ENCODE peak calls at places on chromosomes 13 and 19, in five cellular contexts. D is progenitor cell of endocrine pancreas, I is ovary, U is breast epithelium, A is HepG2. Q is an unnamed sample.

GRCh38 chr13:110971486-110971885 is 56.6 kb upstream of the ANKRD10 start:
- DNase-seq in D (no peak), A (no peak), U (no peak), I (no peak), Q (no peak)

GRCh38 chr13:74886496-74886895 is 595.5 kb downstream of the TBC1D4 start:
- DNase-seq in D (no peak), A (no peak), I (no peak), U (no peak), Q (no peak)

GRCh38 chr19:8316351-8317125 is 4.6 kb downstream of the NDUFA7 start:
- DNase-seq in I (no peak), A (no peak), U (no peak), D (no peak), Q (no peak)

GRCh38 chr13:73578251-73578875 is 519.6 kb downstream of the KLF5 start:
- DNase-seq in A (no peak), U (no peak), D (no peak), I (no peak), Q (no peak)

GRCh38 chr13:20633802-20634201 is 66.8 kb downstream of the IFT88 start:
- DNase-seq in I (no peak), U (no peak), D (no peak), A (no peak), Q (no peak)

GRCh38 chr13:77460195-77460594 is 75.3 kb upstream of the SCEL start:
- DNase-seq in I (no peak), U (no peak), A (no peak), D (no peak), Q (no peak)

GRCh38 chr19:32637480-32637879 is 37.5 kb downstream of the ANKRD27 start:
- DNase-seq in U (no peak), D (no peak), A (no peak), I (no peak), Q (no peak)

GRCh38 chr19:4653793-4654436 is 14.6 kb downstream of the TNFAIP8L1 start:
- DNase-seq in U (no peak), D (no peak), A (no peak), I (no peak), Q (no peak)

GRCh38 chr13:19067767-19068166 is 113.9 kb downstream of the TUBA3C start:
- DNase-seq in U (no peak), I (no peak), D (no peak), A (no peak), Q (no peak)

GRCh38 chr19:50657672-50658437 is 8.6 kb downstream of the C19orf81 start:
- DNase-seq in I (peak), A (peak), D (peak), U (peak), Q (peak)

GRCh38 chr19:1238373-1239303 is 833 bp upstream of the CBARP start:
- DNase-seq in D (no peak), A (no peak), I (no peak), U (no peak), Q (no peak)

GRCh38 chr13:52459668-52460067 is 4.4 kb downstream of the CKAP2 start:
- DNase-seq in A (no peak), U (no peak), D (no peak), I (no peak), Q (no peak)

GRCh38 chr13:52851153-52851962 is 2.9 kb upstream of the PCDH8 start:
- DNase-seq in D (peak), U (no peak), A (peak), I (peak), Q (peak)

GRCh38 chr19:3075605-3076431 is 13.5 kb upstream of the TLE5 start:
- DNase-seq in D (peak), A (no peak), U (no peak), I (peak), Q (peak)

GRCh38 chr13:95226476-95226875 is 74.8 kb downstream of the ABCC4 start:
- DNase-seq in D (no peak), A (no peak), I (no peak), U (no peak), Q (no peak)

GRCh38 chr13:99322297-99323103 is 15.3 kb upstream of the GPR183 start:
- DNase-seq in A (no peak), I (no peak), D (no peak), U (no peak), Q (no peak)

GRCh38 chr13:24353736-24354135 is 44.4 kb downstream of the C1QTNF9 start:
- DNase-seq in A (no peak), D (no peak), I (no peak), U (no peak), Q (no peak)

GRCh38 chr19:52533901-52534300 is 6.4 kb downstream of the ZNF808 start:
- DNase-seq in U (peak), I (no peak), D (no peak), A (no peak), Q (no peak)

GRCh38 chr13:63206431-63206830 is 1790.8 kb upstream of the PCDH20 start:
- DNase-seq in U (no peak), D (no peak), A (no peak), I (no peak), Q (no peak)

GRCh38 chr19:16024266-16025107 is 51.8 kb upstream of the TPM4 start:
- DNase-seq in U (no peak), I (no peak), A (no peak), D (no peak), Q (no peak)

GRCh38 chr19:5393088-5393487 is 52.5 kb upstream of the PTPRS start:
- DNase-seq in I (no peak), U (no peak), D (no peak), A (no peak), Q (no peak)

GRCh38 chr13:42804244-42804868 is 23.0 kb downstream of the FAM216B start:
- DNase-seq in A (no peak), U (no peak), I (no peak), D (no peak), Q (no peak)

GRCh38 chr13:72403396-72404010 is 323.9 kb downstream of the MZT1 start:
- DNase-seq in A (no peak), U (no peak), I (no peak), D (no peak), Q (no peak)

GRCh38 chr19:16714702-16715294 is 4.8 kb upstream of the NWD1 start:
- DNase-seq in I (peak), A (peak), D (peak), U (peak), Q (peak)

GRCh38 chr13:77048592-77048991 is 21.6 kb upstream of the FBXL3 start:
- DNase-seq in I (no peak), D (no peak), U (no peak), A (no peak), Q (no peak)

GRCh38 chr19:4502282-4503223 is 15.7 kb downstream of the PLIN4 start:
- DNase-seq in D (no peak), I (peak), A (no peak), U (no peak), Q (no peak)

GRCh38 chr13:24678151-24678550 is 2.1 kb upstream of the ATP12A start:
- DNase-seq in A (no peak), I (no peak), U (no peak), D (no peak), Q (no peak)

GRCh38 chr13:99984463-99985242 is 3.1 kb downstream of the ZIC2 start:
- DNase-seq in I (no peak), A (no peak), D (peak), U (no peak), Q (no peak)

GRCh38 chr13:87942204-87942603 is 271.0 kb downstream of the SLITRK5 start:
- DNase-seq in U (no peak), D (no peak), I (no peak), A (no peak), Q (no peak)

GRCh38 chr13:67588607-67589006 is 358.5 kb upstream of the PCDH9 start:
- DNase-seq in U (no peak), A (no peak), D (no peak), I (no peak), Q (no peak)

GRCh38 chr19:1634242-1634937 is 18.0 kb downstream of the TCF3 start:
- DNase-seq in A (no peak), U (no peak), D (no peak), I (no peak), Q (no peak)

GRCh38 chr19:35261356-35262100 is 7.2 kb upstream of the USF2 start:
- DNase-seq in D (no peak), I (peak), U (peak), A (no peak), Q (no peak)

GRCh38 chr13:90416519-90416918 is 931.0 kb upstream of the MIR17HG start:
- DNase-seq in U (peak), I (no peak), D (no peak), A (no peak), Q (no peak)

GRCh38 chr19:42683917-42684513 is 56.3 kb downstream of the PSG3 start:
- DNase-seq in U (no peak), I (no peak), A (peak), D (no peak), Q (peak)

GRCh38 chr19:14409157-14410053 is 9.7 kb downstream of the DDX39A start:
- DNase-seq in I (no peak), A (no peak), D (no peak), U (no peak), Q (no peak)

GRCh38 chr19:23440791-23441190 is 45.5 kb upstream of the ZNF91 start:
- DNase-seq in D (no peak), I (no peak), U (no peak), A (no peak), Q (peak)

GRCh38 chr19:21749090-21749489 is 18.3 kb downstream of the ZNF100 start:
- DNase-seq in A (no peak), D (no peak), I (no peak), U (no peak), Q (no peak)

GRCh38 chr13:43686557-43686956 is 100.2 kb downstream of the ENOX1 start:
- DNase-seq in I (no peak), U (no peak), A (peak), D (no peak), Q (no peak)

GRCh38 chr13:96822900-96823299 is 171.4 kb downstream of the OXGR1 start:
- DNase-seq in U (no peak), D (no peak), I (no peak), A (peak), Q (peak)
- TF ChIP-seq CTCF in U (no peak), D (peak), I (no peak), A (peak), Q (peak)

GRCh38 chr19:45934551-45935230 is 20.1 kb upstream of the NANOS2 start:
- DNase-seq in A (no peak), I (no peak), U (no peak), D (no peak), Q (no peak)

GRCh38 chr19:45927565-45928261 is 13.1 kb upstream of the NANOS2 start:
- DNase-seq in D (peak), A (peak), U (peak), I (peak), Q (peak)

GRCh38 chr19:45929247-45929646 is 14.7 kb upstream of the NANOS2 start:
- DNase-seq in A (no peak), D (no peak), U (no peak), I (no peak), Q (no peak)

GRCh38 chr19:45933759-45934158 is 19.2 kb upstream of the NANOS2 start:
- DNase-seq in A (no peak), D (no peak), U (no peak), I (no peak), Q (no peak)

GRCh38 chr19:45931055-45931454 is 16.5 kb upstream of the NANOS2 start:
- DNase-seq in D (no peak), A (no peak), I (no peak), U (no peak), Q (no peak)
- TF ChIP-seq CTCF in D (no peak), A (no peak), I (no peak), U (no peak), Q (no peak)

GRCh38 chr19:30719189-30719990 is 347.2 kb downstream of the ZNF536 start:
- DNase-seq in D (peak), U (no peak), I (peak), A (no peak), Q (peak)
- TF ChIP-seq CTCF in D (peak), U (no peak), I (no peak), A (peak), Q (no peak)

GRCh38 chr13:112930192-112930591 is 38.8 kb upstream of the MCF2L start:
- DNase-seq in A (no peak), I (no peak), D (no peak), U (no peak), Q (no peak)

GRCh38 chr13:112932971-112933370 is 36.0 kb upstream of the MCF2L start:
- DNase-seq in A (no peak), U (no peak), I (no peak), D (no peak), Q (no peak)

GRCh38 chr13:112928958-112929777 is 39.8 kb upstream of the MCF2L start:
- DNase-seq in U (no peak), I (peak), D (no peak), A (peak), Q (no peak)

GRCh38 chr13:112929778-112930055 is 39.3 kb upstream of the MCF2L start:
- DNase-seq in A (no peak), U (no peak), D (no peak), I (no peak), Q (no peak)

GRCh38 chr13:112931028-112931934 is 37.7 kb upstream of the MCF2L start:
- DNase-seq in A (peak), I (peak), D (no peak), U (peak), Q (peak)
- TF ChIP-seq CTCF in A (peak), I (no peak), D (peak), U (peak), Q (peak)

DNA sequence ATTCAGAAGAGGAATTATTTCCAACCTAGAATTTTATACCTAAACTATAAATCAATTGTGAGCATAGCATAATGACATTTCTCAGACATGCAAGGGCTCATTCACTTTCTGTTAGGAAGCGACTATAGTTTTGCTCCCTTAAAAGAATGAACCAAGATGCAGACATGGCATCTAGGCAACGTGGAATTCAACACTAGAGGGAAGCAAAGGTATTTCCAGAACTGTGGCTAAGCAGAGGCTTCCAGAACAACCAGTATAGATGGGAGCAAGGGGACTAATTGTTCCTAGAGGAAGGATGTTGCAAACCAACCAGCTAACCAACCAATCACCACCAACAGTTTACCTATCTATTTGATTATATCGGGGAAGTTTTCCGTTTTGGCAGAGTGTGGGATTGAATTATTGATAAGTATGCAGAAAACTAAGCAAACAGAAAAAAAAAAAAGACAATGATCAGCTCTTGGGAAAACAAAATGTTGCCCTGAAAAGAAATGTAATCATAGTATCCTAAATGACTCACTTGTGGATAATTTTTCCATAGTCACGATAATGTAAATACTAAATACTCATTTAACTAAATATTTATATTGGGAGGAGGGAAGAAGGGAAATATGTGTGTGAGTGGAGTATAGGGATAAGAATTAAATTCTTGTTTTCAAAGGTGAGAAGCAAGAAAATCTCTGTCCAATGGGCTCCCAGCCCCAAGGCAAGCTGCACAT is 21.1 kb downstream of the ARL11 start:
- DNase-seq in D (no peak), A (peak), I (no peak), U (no peak), Q (no peak)
- TF ChIP-seq CTCF in D (peak), A (peak), I (peak), U (no peak), Q (peak)

GRCh38 chr13:79405831-79406596 is at the start of gene RBM26:
- DNase-seq in U (peak), D (peak), A (peak), I (peak), Q (peak)
- TF ChIP-seq CTCF in U (no peak), D (no peak), A (peak), I (no peak), Q (no peak)

GRCh38 chr19:6417713-6418561 is 6.7 kb downstream of the KHSRP start:
- DNase-seq in U (no peak), D (no peak), I (no peak), A (no peak), Q (peak)
- TF ChIP-seq CTCF in U (no peak), D (peak), I (no peak), A (peak), Q (peak)

Q was measured in nephron progenitor cell.